ENCODE peak calls at places on chromosome 21, in eight cellular contexts. One of them, this sample, is unnamed.

GRCh38 chr21:19239696-19240095 is 836.1 kb upstream of the TMPRSS15 start:
- DNase-seq in NCI-H446 treated with DMSO at 0.1 percent for 48 hours: no peak
- DNase-seq in tibial artery: no peak
- DNase-seq in caudate nucleus: no peak
- DNase-seq in ELR: no peak
- DNase-seq in neural progenitor cell: no peak
- DNase-seq in psoas muscle: no peak
- DNase-seq in T-helper 9 cell: no peak
- DNase-seq in this sample: no peak

GRCh38 chr21:42440187-42440792 is 36.6 kb downstream of the UBASH3A start:
- DNase-seq in NCI-H446 treated with DMSO at 0.1 percent for 48 hours: no peak
- DNase-seq in tibial artery: no peak
- DNase-seq in caudate nucleus: no peak
- DNase-seq in ELR: no peak
- DNase-seq in neural progenitor cell: no peak
- DNase-seq in psoas muscle: no peak
- DNase-seq in T-helper 9 cell: no peak
- DNase-seq in this sample: no peak

GRCh38 chr21:28177008-28177603 is 815.6 kb downstream of the LTN1 start:
- DNase-seq in NCI-H446 treated with DMSO at 0.1 percent for 48 hours: no peak
- DNase-seq in tibial artery: no peak
- DNase-seq in caudate nucleus: no peak
- DNase-seq in ELR: peak; percentile 0
- DNase-seq in neural progenitor cell: no peak
- DNase-seq in psoas muscle: no peak
- DNase-seq in T-helper 9 cell: no peak
- DNase-seq in this sample: no peak

GRCh38 chr21:34890724-34891609 is 158.1 kb downstream of the RUNX1 start:
- DNase-seq in NCI-H446 treated with DMSO at 0.1 percent for 48 hours: no peak
- DNase-seq in tibial artery: peak; percentile 69
- DNase-seq in caudate nucleus: no peak
- DNase-seq in ELR: peak; percentile 70
- DNase-seq in neural progenitor cell: peak; percentile 72
- DNase-seq in psoas muscle: peak; percentile 29
- DNase-seq in T-helper 9 cell: no peak
- DNase-seq in this sample: no peak

GRCh38 chr21:32004281-32004680 is 131.5 kb downstream of the HUNK start:
- DNase-seq in NCI-H446 treated with DMSO at 0.1 percent for 48 hours: no peak
- DNase-seq in tibial artery: no peak
- DNase-seq in caudate nucleus: no peak
- DNase-seq in ELR: no peak
- DNase-seq in neural progenitor cell: no peak
- DNase-seq in psoas muscle: no peak
- DNase-seq in T-helper 9 cell: no peak
- DNase-seq in this sample: no peak

GRCh38 chr21:22231013-22231412 is 1232.8 kb downstream of the NCAM2 start:
- DNase-seq in NCI-H446 treated with DMSO at 0.1 percent for 48 hours: no peak
- DNase-seq in tibial artery: no peak
- DNase-seq in caudate nucleus: no peak
- DNase-seq in ELR: no peak
- DNase-seq in neural progenitor cell: no peak
- DNase-seq in psoas muscle: no peak
- DNase-seq in T-helper 9 cell: no peak
- DNase-seq in this sample: no peak

GRCh38 chr21:38241029-38241740 is 15.6 kb upstream of the KCNJ15 start:
- DNase-seq in NCI-H446 treated with DMSO at 0.1 percent for 48 hours: no peak
- DNase-seq in tibial artery: peak; percentile 83
- DNase-seq in caudate nucleus: no peak
- DNase-seq in ELR: peak; percentile 45
- DNase-seq in neural progenitor cell: no peak
- DNase-seq in psoas muscle: no peak
- DNase-seq in T-helper 9 cell: no peak
- DNase-seq in this sample: no peak

GRCh38 chr21:45304945-45305344 is 17.2 kb upstream of the POFUT2 start:
- DNase-seq in NCI-H446 treated with DMSO at 0.1 percent for 48 hours: no peak
- DNase-seq in tibial artery: peak; percentile 61
- DNase-seq in caudate nucleus: no peak
- DNase-seq in ELR: no peak
- DNase-seq in neural progenitor cell: no peak
- DNase-seq in psoas muscle: no peak
- DNase-seq in T-helper 9 cell: peak; percentile 32
- DNase-seq in this sample: no peak

GRCh38 chr21:33025471-33026298 is at the start of gene OLIG2:
- DNase-seq in NCI-H446 treated with DMSO at 0.1 percent for 48 hours: no peak
- DNase-seq in tibial artery: no peak
- DNase-seq in caudate nucleus: peak; percentile 92
- DNase-seq in ELR: peak; percentile 32
- DNase-seq in neural progenitor cell: peak; percentile 96
- DNase-seq in psoas muscle: no peak
- DNase-seq in T-helper 9 cell: no peak
- DNase-seq in this sample: peak; percentile 96

GRCh38 chr21:14737922-14738321 is 191.8 kb upstream of the SAMSN1 start:
- DNase-seq in NCI-H446 treated with DMSO at 0.1 percent for 48 hours: peak; percentile 9
- DNase-seq in tibial artery: no peak
- DNase-seq in caudate nucleus: no peak
- DNase-seq in ELR: peak; percentile 52
- DNase-seq in neural progenitor cell: peak; percentile 44
- DNase-seq in psoas muscle: no peak
- DNase-seq in T-helper 9 cell: peak; percentile 9
- DNase-seq in this sample: peak; percentile 38

GRCh38 chr21:38212716-38213115 is 44.1 kb upstream of the KCNJ15 start:
- DNase-seq in NCI-H446 treated with DMSO at 0.1 percent for 48 hours: no peak
- DNase-seq in tibial artery: no peak
- DNase-seq in caudate nucleus: no peak
- DNase-seq in ELR: no peak
- DNase-seq in neural progenitor cell: no peak
- DNase-seq in psoas muscle: no peak
- DNase-seq in T-helper 9 cell: no peak
- DNase-seq in this sample: no peak

GRCh38 chr21:45809421-45809820 is 165.9 kb downstream of the PCBP3 start:
- DNase-seq in NCI-H446 treated with DMSO at 0.1 percent for 48 hours: no peak
- DNase-seq in tibial artery: peak; percentile 50
- DNase-seq in caudate nucleus: no peak
- DNase-seq in ELR: no peak
- DNase-seq in neural progenitor cell: no peak
- DNase-seq in psoas muscle: no peak
- DNase-seq in T-helper 9 cell: no peak
- DNase-seq in this sample: no peak

GRCh38 chr21:29217818-29218252 is 80.9 kb upstream of the BACH1 start:
- DNase-seq in NCI-H446 treated with DMSO at 0.1 percent for 48 hours: no peak
- DNase-seq in tibial artery: no peak
- DNase-seq in caudate nucleus: no peak
- DNase-seq in ELR: peak; percentile 98
- DNase-seq in neural progenitor cell: no peak
- DNase-seq in psoas muscle: no peak
- DNase-seq in T-helper 9 cell: no peak
- DNase-seq in this sample: no peak

GRCh38 chr21:33325222-33326067 is 675 bp downstream of the IFNAR1 start:
- DNase-seq in NCI-H446 treated with DMSO at 0.1 percent for 48 hours: peak; percentile 14
- DNase-seq in tibial artery: peak; percentile 82
- DNase-seq in caudate nucleus: peak; percentile 64
- DNase-seq in ELR: peak; percentile 83
- DNase-seq in neural progenitor cell: no peak
- DNase-seq in psoas muscle: peak; percentile 68
- DNase-seq in T-helper 9 cell: peak; percentile 64
- DNase-seq in this sample: peak; percentile 44

GRCh38 chr21:32456497-32456918 is 44.0 kb downstream of the EVA1C start:
- DNase-seq in NCI-H446 treated with DMSO at 0.1 percent for 48 hours: no peak
- DNase-seq in tibial artery: no peak
- DNase-seq in caudate nucleus: no peak
- DNase-seq in ELR: peak; percentile 84
- DNase-seq in neural progenitor cell: no peak
- DNase-seq in psoas muscle: no peak
- DNase-seq in T-helper 9 cell: no peak
- DNase-seq in this sample: no peak

GRCh38 chr21:34534522-34534921 is 22.5 kb upstream of the KCNE1 start:
- DNase-seq in NCI-H446 treated with DMSO at 0.1 percent for 48 hours: no peak
- DNase-seq in tibial artery: no peak
- DNase-seq in caudate nucleus: peak; percentile 33
- DNase-seq in ELR: peak; percentile 37
- DNase-seq in neural progenitor cell: no peak
- DNase-seq in psoas muscle: no peak
- DNase-seq in T-helper 9 cell: no peak
- DNase-seq in this sample: peak; percentile 69

GRCh38 chr21:42468511-42469131 is 27.4 kb downstream of the RSPH1 start:
- DNase-seq in NCI-H446 treated with DMSO at 0.1 percent for 48 hours: no peak
- DNase-seq in tibial artery: peak; percentile 12
- DNase-seq in caudate nucleus: no peak
- DNase-seq in ELR: no peak
- DNase-seq in neural progenitor cell: no peak
- DNase-seq in psoas muscle: no peak
- DNase-seq in T-helper 9 cell: no peak
- DNase-seq in this sample: peak; percentile 23

GRCh38 chr21:25350056-25350455 is 257.2 kb downstream of the MRPL39 start:
- DNase-seq in NCI-H446 treated with DMSO at 0.1 percent for 48 hours: no peak
- DNase-seq in tibial artery: no peak
- DNase-seq in caudate nucleus: no peak
- DNase-seq in ELR: peak; percentile 69
- DNase-seq in neural progenitor cell: peak; percentile 43
- DNase-seq in psoas muscle: no peak
- DNase-seq in T-helper 9 cell: no peak
- DNase-seq in this sample: no peak

GRCh38 chr21:42392731-42393442 is 3.0 kb downstream of the TMPRSS3 start:
- DNase-seq in NCI-H446 treated with DMSO at 0.1 percent for 48 hours: no peak
- DNase-seq in tibial artery: no peak
- DNase-seq in caudate nucleus: no peak
- DNase-seq in ELR: no peak
- DNase-seq in neural progenitor cell: no peak
- DNase-seq in psoas muscle: no peak
- DNase-seq in T-helper 9 cell: no peak
- DNase-seq in this sample: no peak

GRCh38 chr21:45003331-45004058 is 63.7 kb downstream of the SLX9 start:
- DNase-seq in NCI-H446 treated with DMSO at 0.1 percent for 48 hours: no peak
- DNase-seq in tibial artery: peak; percentile 70
- DNase-seq in caudate nucleus: no peak
- DNase-seq in ELR: no peak
- DNase-seq in neural progenitor cell: peak; percentile 56
- DNase-seq in psoas muscle: peak; percentile 13
- DNase-seq in T-helper 9 cell: no peak
- DNase-seq in this sample: no peak

GRCh38 chr21:21246007-21246406 is 247.8 kb downstream of the NCAM2 start:
- DNase-seq in NCI-H446 treated with DMSO at 0.1 percent for 48 hours: no peak
- DNase-seq in tibial artery: no peak
- DNase-seq in caudate nucleus: no peak
- DNase-seq in ELR: no peak
- DNase-seq in neural progenitor cell: no peak
- DNase-seq in psoas muscle: no peak
- DNase-seq in T-helper 9 cell: no peak
- DNase-seq in this sample: no peak

GRCh38 chr21:17185685-17186084 is 327.2 kb upstream of the CXADR start:
- DNase-seq in NCI-H446 treated with DMSO at 0.1 percent for 48 hours: no peak
- DNase-seq in tibial artery: no peak
- DNase-seq in caudate nucleus: no peak
- DNase-seq in ELR: no peak
- DNase-seq in neural progenitor cell: no peak
- DNase-seq in psoas muscle: no peak
- DNase-seq in T-helper 9 cell: no peak
- DNase-seq in this sample: no peak

GRCh38 chr21:35257413-35257812 is 208.3 kb upstream of the RUNX1 start:
- DNase-seq in NCI-H446 treated with DMSO at 0.1 percent for 48 hours: no peak
- DNase-seq in tibial artery: peak; percentile 72
- DNase-seq in caudate nucleus: no peak
- DNase-seq in ELR: peak; percentile 92
- DNase-seq in neural progenitor cell: no peak
- DNase-seq in psoas muscle: peak; percentile 68
- DNase-seq in T-helper 9 cell: no peak
- DNase-seq in this sample: no peak

GRCh38 chr21:45012661-45013270 is 61.6 kb upstream of the ADARB1 start:
- DNase-seq in NCI-H446 treated with DMSO at 0.1 percent for 48 hours: no peak
- DNase-seq in tibial artery: no peak
- DNase-seq in caudate nucleus: no peak
- DNase-seq in ELR: no peak
- DNase-seq in neural progenitor cell: peak; percentile 58
- DNase-seq in psoas muscle: peak; percentile 27
- DNase-seq in T-helper 9 cell: no peak
- DNase-seq in this sample: no peak

GRCh38 chr21:44603911-44604310 is 3.5 kb downstream of the KRTAP10-7 start:
- DNase-seq in NCI-H446 treated with DMSO at 0.1 percent for 48 hours: no peak
- DNase-seq in tibial artery: no peak
- DNase-seq in caudate nucleus: no peak
- DNase-seq in ELR: no peak
- DNase-seq in neural progenitor cell: no peak
- DNase-seq in psoas muscle: no peak
- DNase-seq in T-helper 9 cell: no peak
- DNase-seq in this sample: no peak

GRCh38 chr21:33657124-33657842 is 15.0 kb downstream of the ITSN1 start:
- DNase-seq in NCI-H446 treated with DMSO at 0.1 percent for 48 hours: no peak
- DNase-seq in tibial artery: no peak
- DNase-seq in caudate nucleus: no peak
- DNase-seq in ELR: no peak
- DNase-seq in neural progenitor cell: no peak
- DNase-seq in psoas muscle: no peak
- DNase-seq in T-helper 9 cell: no peak
- DNase-seq in this sample: no peak

GRCh38 chr21:32336711-32337110 is 38.1 kb downstream of the MRAP start:
- DNase-seq in NCI-H446 treated with DMSO at 0.1 percent for 48 hours: peak; percentile 28
- DNase-seq in tibial artery: no peak
- DNase-seq in caudate nucleus: peak; percentile 22
- DNase-seq in ELR: peak; percentile 38
- DNase-seq in neural progenitor cell: no peak
- DNase-seq in psoas muscle: no peak
- DNase-seq in T-helper 9 cell: no peak
- DNase-seq in this sample: peak; percentile 38